ENCODE peak calls at places on chromosomes 6 and 20, in nine cellular contexts. A, Y, S, P, T, I, Q, Z and J are unnamed samples.

GRCh38 chr20:63750807-63751470 is 11.4 kb downstream of the SLC2A4RG start:
- DNase-seq in A (no peak), Y (peak), S (no peak), P (no peak), T (no peak), I (no peak), Q (no peak), Z (no peak), J (no peak)

GRCh38 chr6:107646176-107646575 is 156.3 kb downstream of the SOBP start:
- DNase-seq in A (peak), Y (no peak), S (no peak), P (no peak), T (no peak), I (peak), Q (no peak), Z (no peak), J (no peak)

GRCh38 chr6:137798846-137799245 is 68.2 kb upstream of the TNFAIP3 start:
- DNase-seq in A (no peak), Y (no peak), S (no peak), P (no peak), T (no peak), I (no peak), Q (no peak), Z (no peak), J (no peak)

GRCh38 chr20:62576815-62577214 is 65.5 kb upstream of the SLCO4A1 start:
- DNase-seq in A (no peak), Y (no peak), S (no peak), P (no peak), T (no peak), I (no peak), Q (no peak), Z (no peak), J (no peak)

GRCh38 chr20:22583773-22584629 is at the start of gene FOXA2:
- DNase-seq in A (peak), Y (no peak), S (peak), P (no peak), T (no peak), I (no peak), Q (no peak), Z (no peak), J (peak)

GRCh38 chr20:53599378-53599777 is 5.7 kb upstream of the ZNF217 start:
- DNase-seq in A (peak), Y (no peak), S (no peak), P (no peak), T (peak), I (no peak), Q (no peak), Z (no peak), J (no peak)

GRCh38 chr6:155472886-155473285 is 17.2 kb upstream of the NOX3 start:
- DNase-seq in A (no peak), Y (no peak), S (no peak), P (no peak), T (no peak), I (no peak), Q (no peak), Z (no peak), J (no peak)

GRCh38 chr20:44849712-44850111 is 35.8 kb upstream of the YWHAB start:
- DNase-seq in A (no peak), Y (peak), S (no peak), P (no peak), T (no peak), I (no peak), Q (no peak), Z (peak), J (no peak)

GRCh38 chr20:5364997-5365597 is 48.3 kb upstream of the PROKR2 start:
- DNase-seq in A (no peak), Y (no peak), S (no peak), P (no peak), T (no peak), I (no peak), Q (no peak), Z (no peak), J (no peak)

GRCh38 chr6:13624871-13625288 is 9.7 kb downstream of the NOL7 start:
- DNase-seq in A (no peak), Y (peak), S (peak), P (no peak), T (no peak), I (no peak), Q (no peak), Z (no peak), J (no peak)

GRCh38 chr6:137623293-137623692 is 129.1 kb upstream of the OLIG3 start:
- DNase-seq in A (no peak), Y (no peak), S (no peak), P (no peak), T (no peak), I (no peak), Q (no peak), Z (no peak), J (no peak)

GRCh38 chr6:21395121-21395520 is 198.4 kb upstream of the SOX4 start:
- DNase-seq in A (no peak), Y (peak), S (no peak), P (no peak), T (no peak), I (no peak), Q (no peak), Z (no peak), J (no peak)

GRCh38 chr20:61414455-61414991 is 162.5 kb downstream of the CDH4 start:
- DNase-seq in A (no peak), Y (peak), S (no peak), P (no peak), T (no peak), I (no peak), Q (no peak), Z (no peak), J (no peak)

GRCh38 chr6:150452642-150453243 is 83.9 kb downstream of the IYD start:
- DNase-seq in A (no peak), Y (no peak), S (no peak), P (peak), T (no peak), I (no peak), Q (no peak), Z (no peak), J (no peak)

GRCh38 chr6:154510144-154510905 is at the start of gene CNKSR3:
- DNase-seq in A (peak), Y (peak), S (peak), P (peak), T (peak), I (peak), Q (no peak), Z (peak), J (peak)

GRCh38 chr20:46343358-46344357 is 35.4 kb upstream of the CDH22 start:
- DNase-seq in A (no peak), Y (no peak), S (no peak), P (no peak), T (no peak), I (no peak), Q (no peak), Z (no peak), J (no peak)

GRCh38 chr6:166005401-166005845 is 162.2 kb downstream of the TBXT start:
- DNase-seq in A (no peak), Y (no peak), S (peak), P (peak), T (peak), I (no peak), Q (no peak), Z (peak), J (no peak)

GRCh38 chr6:133062077-133062476 is 179.1 kb upstream of the EYA4 start:
- DNase-seq in A (no peak), Y (no peak), S (no peak), P (peak), T (no peak), I (no peak), Q (no peak), Z (no peak), J (no peak)

GRCh38 chr20:50794846-50795634 is at the start of gene BCAS4:
- DNase-seq in A (peak), Y (peak), S (peak), P (peak), T (peak), I (peak), Q (no peak), Z (no peak), J (peak)

GRCh38 chr20:17917832-17918618 is 50.6 kb downstream of the SNX5 start:
- DNase-seq in A (no peak), Y (no peak), S (no peak), P (no peak), T (no peak), I (no peak), Q (no peak), Z (no peak), J (no peak)

GRCh38 chr20:57287007-57287810 is 20.8 kb upstream of the BMP7 start:
- DNase-seq in A (no peak), Y (no peak), S (no peak), P (no peak), T (no peak), I (no peak), Q (no peak), Z (no peak), J (no peak)

GRCh38 chr6:1522779-1523178 is 86.9 kb upstream of the FOXC1 start:
- DNase-seq in A (no peak), Y (no peak), S (no peak), P (no peak), T (no peak), I (no peak), Q (no peak), Z (no peak), J (no peak)

GRCh38 chr6:1527098-1527497 is 82.6 kb upstream of the FOXC1 start:
- DNase-seq in A (no peak), Y (no peak), S (no peak), P (peak), T (no peak), I (peak), Q (no peak), Z (no peak), J (peak)

GRCh38 chr6:1524040-1524480 is 85.7 kb upstream of the FOXC1 start:
- DNase-seq in A (peak), Y (peak), S (peak), P (peak), T (no peak), I (peak), Q (no peak), Z (no peak), J (peak)

GRCh38 chr6:1526689-1527088 is 83.0 kb upstream of the FOXC1 start:
- DNase-seq in A (no peak), Y (no peak), S (no peak), P (no peak), T (no peak), I (no peak), Q (no peak), Z (no peak), J (no peak)

DNA sequence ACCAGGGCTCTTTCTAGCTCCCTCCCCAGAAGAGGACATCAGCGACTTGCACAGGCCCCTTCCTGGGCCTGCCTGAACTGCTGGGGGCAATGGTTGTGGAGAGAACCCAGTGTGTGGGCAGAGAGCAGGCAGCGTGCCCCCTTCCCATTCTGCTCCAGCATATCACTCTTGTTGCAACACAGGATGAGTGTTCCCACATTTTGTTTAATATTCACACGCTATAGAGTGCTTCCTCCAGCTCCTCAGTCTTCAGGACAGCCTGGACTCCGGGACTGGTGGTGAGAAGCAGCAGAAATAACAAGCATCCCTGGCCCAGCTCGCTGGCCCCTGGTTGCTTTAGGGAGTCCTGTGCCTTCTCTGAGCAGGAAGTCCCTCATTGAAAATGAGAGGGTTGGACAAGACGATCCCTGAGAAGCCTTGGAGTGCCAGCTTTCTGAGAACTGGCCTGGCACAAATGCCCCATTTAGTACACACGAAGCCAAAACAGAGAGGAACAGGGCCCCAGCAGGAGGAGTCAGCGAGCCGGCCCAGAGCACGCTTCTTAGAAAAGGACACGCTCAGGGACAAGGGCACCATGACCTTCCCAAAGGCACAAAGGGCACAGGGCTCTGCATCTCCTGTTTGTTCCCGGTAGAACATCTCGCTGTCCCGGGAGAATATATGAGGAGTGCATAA is 84.2 kb upstream of the FOXC1 start:
- DNase-seq in A (no peak), Y (no peak), S (no peak), P (no peak), T (no peak), I (no peak), Q (no peak), Z (no peak), J (no peak)
- H3K27ac ChIP-seq in A (no peak), Y (no peak), S (no peak), P (no peak), T (no peak), I (no peak), Q (no peak), Z (no peak), J (no peak)

DNA sequence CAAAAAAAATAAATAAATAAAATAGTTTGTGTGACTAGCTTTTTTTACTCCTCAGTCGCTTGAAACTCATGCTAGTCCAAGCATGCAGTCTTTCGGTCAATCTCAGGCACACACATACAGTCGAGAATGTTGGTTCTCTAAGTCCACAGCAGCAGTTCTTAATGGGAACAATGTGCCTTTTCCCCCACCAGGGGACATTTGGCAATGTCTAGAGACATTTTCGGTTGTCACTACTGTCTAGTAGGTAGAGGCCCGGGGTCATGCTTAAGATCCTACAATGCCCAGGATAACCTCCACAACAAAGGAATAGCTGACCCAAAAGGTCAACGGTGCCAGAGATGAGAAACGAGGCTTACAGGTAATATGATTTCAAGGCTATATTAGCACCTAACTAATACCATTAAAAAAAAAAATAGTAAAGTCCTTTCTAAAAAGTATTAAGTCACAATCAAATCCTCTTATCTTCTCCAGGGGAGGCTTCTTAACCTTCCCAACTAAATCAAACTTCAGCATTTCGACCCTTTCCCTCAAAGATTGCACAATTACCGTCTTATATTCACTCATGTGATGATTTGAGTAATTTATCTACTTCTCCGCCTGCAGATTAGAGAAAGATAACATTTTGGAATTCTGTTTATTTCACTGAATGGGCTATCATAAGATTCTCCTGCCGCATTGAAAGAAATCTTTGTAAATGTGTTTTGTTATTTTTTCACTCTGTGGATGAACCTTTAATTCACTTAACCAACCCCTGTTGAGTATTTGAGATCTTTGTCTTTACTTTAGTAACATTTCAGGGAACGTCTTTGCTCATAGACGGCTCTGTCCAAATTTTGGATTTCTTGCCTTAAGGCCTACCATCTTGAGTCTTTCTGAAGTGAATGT is 8.1 kb upstream of the SALL4 start:
- DNase-seq in A (no peak), Y (no peak), S (no peak), P (no peak), T (no peak), I (no peak), Q (no peak), Z (no peak), J (no peak)
- TF ChIP-seq EP300 in A (no peak), Y (no peak), S (no peak), P (no peak), T (no peak), I (no peak), Q (no peak), Z (no peak), J (no peak)

DNA sequence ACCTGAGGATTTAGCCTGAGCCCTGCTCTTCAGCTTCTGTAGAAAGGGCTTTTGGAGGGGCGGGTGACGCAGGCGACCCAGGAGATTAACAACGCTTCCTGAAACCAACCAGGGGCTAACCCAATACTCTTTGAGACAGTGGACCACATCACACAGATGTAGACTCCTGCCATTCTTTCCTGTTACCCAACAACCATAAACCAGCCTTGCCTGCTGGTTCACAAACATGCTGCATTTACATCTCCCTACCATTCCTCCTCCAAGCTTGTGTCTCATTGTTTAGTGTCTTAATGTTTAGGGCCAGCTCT is 28.3 kb downstream of the PPP1R16B start:
- DNase-seq in A (no peak), Y (no peak), S (no peak), P (no peak), T (no peak), I (no peak), Q (no peak), Z (no peak), J (no peak)
- H3K27ac ChIP-seq in A (no peak), Y (no peak), S (no peak), P (no peak), T (no peak), I (no peak), Q (peak), Z (no peak), J (no peak)

DNA sequence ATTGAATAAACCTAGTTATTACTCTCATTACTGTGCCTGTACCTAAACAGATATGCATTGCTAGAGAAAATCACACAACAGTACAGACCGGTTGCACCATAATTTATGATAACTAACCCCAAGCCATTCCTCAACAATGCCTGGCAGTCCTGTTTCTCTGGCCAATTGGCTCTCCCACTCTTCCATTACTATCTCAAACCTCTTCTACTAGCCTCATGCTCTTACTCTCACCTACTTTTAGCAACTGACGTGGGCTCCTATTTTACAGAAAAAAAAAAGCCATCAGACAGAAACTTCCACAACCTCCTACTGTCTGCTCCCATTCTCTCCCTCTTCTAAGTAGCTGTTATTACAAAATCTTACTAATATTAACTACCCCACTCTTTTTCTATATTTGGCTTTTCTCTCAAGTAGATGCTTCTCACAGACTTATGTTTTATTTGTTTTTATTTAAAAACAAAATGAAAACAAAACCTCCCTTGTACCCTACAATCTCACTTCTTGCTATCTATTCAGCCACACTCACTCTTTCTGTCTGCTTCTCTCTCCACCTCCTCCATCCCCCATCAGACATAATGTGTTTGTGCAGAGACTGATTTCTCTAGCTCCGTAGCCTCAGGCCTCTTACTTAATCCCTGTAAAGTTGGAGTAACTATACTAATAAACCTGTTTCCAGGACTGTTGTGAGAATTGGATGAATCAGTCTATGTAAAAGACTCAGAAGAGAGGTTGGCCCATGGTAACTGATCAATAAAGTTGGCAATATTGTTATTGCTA is 9.1 kb downstream of the GOPC start:
- DNase-seq in A (no peak), Y (no peak), S (no peak), P (no peak), T (no peak), I (no peak), Q (no peak), Z (no peak), J (no peak)
- TF ChIP-seq EP300 in A (no peak), Y (no peak), S (no peak), P (no peak), T (no peak), I (no peak), Q (no peak), Z (no peak), J (no peak)

DNA sequence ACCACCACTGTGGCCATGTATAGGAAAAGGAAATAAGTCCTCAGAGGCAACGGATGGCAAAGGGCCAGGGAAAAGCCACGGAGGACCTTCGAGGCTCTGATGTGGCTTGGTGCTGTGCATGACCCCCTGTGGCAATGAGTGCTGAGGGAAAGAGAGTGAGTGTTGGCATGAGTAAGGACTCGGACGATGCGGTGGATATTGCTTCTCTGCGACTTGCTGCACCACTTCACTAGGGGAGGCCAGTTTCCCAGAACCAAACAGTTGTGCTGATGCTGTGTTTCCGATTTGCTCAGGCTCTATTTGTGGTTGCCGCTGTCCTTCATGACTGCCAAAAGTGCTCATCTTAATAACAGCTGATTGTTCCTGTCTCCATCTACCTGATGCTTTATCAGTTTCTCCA is 170.7 kb downstream of the HIVEP2 start:
- DNase-seq in A (no peak), Y (no peak), S (no peak), P (no peak), T (no peak), I (no peak), Q (no peak), Z (no peak), J (no peak)
- H3K27ac ChIP-seq in A (no peak), Y (no peak), S (no peak), P (no peak), T (no peak), I (no peak), Q (no peak), Z (no peak), J (peak)

GRCh38 chr20:16699287-16699686 is 30.5 kb upstream of the SNRPB2 start:
- DNase-seq in A (no peak), Y (peak), S (no peak), P (no peak), T (no peak), I (no peak), Q (no peak), Z (no peak), J (no peak)
- TF ChIP-seq EP300 in A (no peak), Y (no peak), S (no peak), P (no peak), T (no peak), I (no peak), Q (no peak), Z (no peak), J (no peak)

GRCh38 chr6:170410241-170410640 is 103.7 kb downstream of the FAM120B start:
- DNase-seq in A (no peak), Y (no peak), S (no peak), P (no peak), T (no peak), I (no peak), Q (no peak), Z (peak), J (no peak)
- H3K27ac ChIP-seq in A (no peak), Y (no peak), S (no peak), P (no peak), T (no peak), I (no peak), Q (no peak), Z (no peak), J (no peak)